ENCODE peak calls at places on chromosomes 12 and 14, in six cellular contexts. T is IMR-90, G is mesendoderm, E is neuronal stem cell, Z is H1, Y is H9. F is an unnamed sample.

GRCh38 chr12:110844551-110845395 is 2.0 kb upstream of the CCDC63 start:
- DNase-seq in Z (no peak), E (no peak), T (no peak), Y (no peak), G (no peak), F (peak)

GRCh38 chr14:93220509-93220908 is 13.5 kb downstream of the UBR7 start:
- DNase-seq in T (no peak), Y (no peak), Z (no peak), E (no peak), G (no peak), F (no peak)

GRCh38 chr12:40010899-40011774 is 94.7 kb downstream of the SLC2A13 start:
- DNase-seq in Y (peak), G (peak), Z (no peak), E (peak), T (peak), F (peak)

GRCh38 chr14:49550284-49551184 is 35.6 kb downstream of the RPS29 start:
- DNase-seq in Y (no peak), E (no peak), G (peak), Z (no peak), T (peak), F (peak)

GRCh38 chr12:107775093-107775721 is 703 bp downstream of the ASCL4 start:
- DNase-seq in G (peak), T (no peak), Y (peak), E (peak), Z (peak), F (no peak)

GRCh38 chr14:70280931-70281330 is 78.6 kb downstream of the COX16 start:
- DNase-seq in Z (no peak), G (no peak), E (no peak), Y (no peak), T (no peak), F (no peak)

GRCh38 chr12:8996682-8997405 is 7.5 kb downstream of the KLRG1 start:
- DNase-seq in E (no peak), T (peak), Z (no peak), Y (no peak), G (no peak), F (peak)

GRCh38 chr14:65834812-65835211 is 422.3 kb downstream of the FUT8 start:
- DNase-seq in G (no peak), Z (no peak), Y (no peak), T (no peak), E (no peak), F (no peak)

GRCh38 chr12:12724421-12725085 is 7.4 kb downstream of the CDKN1B start:
- DNase-seq in T (no peak), Z (peak), Y (no peak), G (peak), E (no peak), F (peak)

GRCh38 chr12:57756406-57757341 is 1.8 kb downstream of the MARCHF9 start:
- DNase-seq in T (no peak), G (peak), Y (peak), Z (peak), E (no peak), F (peak)

GRCh38 chr12:14284189-14284722 is 81.2 kb upstream of the ATF7IP start:
- DNase-seq in T (peak), G (peak), Z (no peak), E (no peak), Y (peak), F (peak)

GRCh38 chr12:30243426-30243825 is 452.2 kb downstream of the IPO8 start:
- DNase-seq in Z (no peak), Y (no peak), G (peak), E (no peak), T (no peak), F (peak)

GRCh38 chr12:106282457-106283097 is 20.0 kb upstream of the TCP11L2 start:
- DNase-seq in Z (peak), T (peak), G (peak), Y (peak), E (peak), F (peak)

GRCh38 chr12:25025260-25025659 is 76.4 kb upstream of the BCAT1 start:
- DNase-seq in G (no peak), Y (no peak), E (peak), Z (no peak), T (no peak), F (no peak)

GRCh38 chr14:24085215-24085614 is 8.9 kb upstream of the PCK2 start:
- DNase-seq in G (no peak), E (no peak), Y (no peak), T (no peak), Z (no peak), F (no peak)

GRCh38 chr12:89154743-89155530 is 197.4 kb downstream of the DUSP6 start:
- DNase-seq in G (no peak), E (no peak), Z (no peak), T (peak), Y (no peak), F (no peak)

GRCh38 chr14:100867631-100868315 is 35.7 kb downstream of the RTL1 start:
- DNase-seq in Z (no peak), G (no peak), Y (no peak), E (no peak), T (no peak), F (no peak)

GRCh38 chr12:41743835-41744234 is 400.8 kb downstream of the GXYLT1 start:
- DNase-seq in T (no peak), Y (no peak), E (no peak), G (no peak), Z (no peak), F (no peak)

GRCh38 chr12:38144601-38145436 is 171.8 kb upstream of the ALG10B start:
- DNase-seq in Y (no peak), G (no peak), Z (no peak), E (no peak), T (no peak), F (no peak)

GRCh38 chr14:21300892-21301291 is 21.0 kb downstream of the RPGRIP1 start:
- DNase-seq in Z (peak), E (peak), T (no peak), Y (peak), G (peak), F (no peak)

GRCh38 chr12:795305-795704 is 42.9 kb downstream of the WNK1 start:
- DNase-seq in G (peak), E (no peak), Y (no peak), Z (no peak), T (no peak), F (no peak)

GRCh38 chr12:78473136-78473535 is 391.4 kb upstream of the SYT1 start:
- DNase-seq in E (no peak), Z (no peak), G (no peak), T (peak), Y (no peak), F (no peak)

GRCh38 chr14:93219103-93219726 is 12.2 kb downstream of the UBR7 start:
- DNase-seq in Y (no peak), G (peak), Z (no peak), E (peak), T (peak), F (peak)

GRCh38 chr12:130830246-130830551 is 8.9 kb downstream of the STX2 start:
- DNase-seq in T (no peak), Z (no peak), G (no peak), Y (peak), E (no peak), F (no peak)

GRCh38 chr14:55092326-55092725 is 36.7 kb upstream of the LGALS3 start:
- DNase-seq in Z (no peak), T (no peak), E (no peak), G (no peak), Y (no peak), F (no peak)

GRCh38 chr12:19779393-19780056 is 340.2 kb downstream of the AEBP2 start:
- DNase-seq in G (peak), T (no peak), Y (peak), E (no peak), Z (peak), F (peak)

GRCh38 chr14:93713726-93714405 is 74.4 kb downstream of the PRIMA1 start:
- DNase-seq in G (no peak), Y (no peak), E (no peak), Z (peak), T (no peak), F (no peak)

GRCh38 chr12:5437122-5437521 is 5.2 kb downstream of the NTF3 start:
- DNase-seq in G (no peak), Z (no peak), T (no peak), E (no peak), Y (no peak), F (no peak)

GRCh38 chr12:53179694-53180269 is 740 bp upstream of the ZNF740 start:
- DNase-seq in G (no peak), Y (no peak), E (peak), T (no peak), Z (no peak), F (no peak)

GRCh38 chr12:53182836-53183235 is 2.1 kb upstream of the CSAD start:
- DNase-seq in E (no peak), Z (no peak), T (no peak), G (no peak), Y (no peak), F (no peak)

GRCh38 chr12:53180270-53180930 is at the start of the genes CSAD and ZNF740:
- DNase-seq in Y (peak), T (peak), G (peak), E (peak), Z (peak), F (peak)

GRCh38 chr12:53181935-53182334 is 1.2 kb upstream of the CSAD start:
- DNase-seq in Y (no peak), E (no peak), G (no peak), Z (no peak), T (no peak), F (peak)

GRCh38 chr12:53180931-53181645 is 363 bp upstream of the CSAD start:
- DNase-seq in T (peak), Z (peak), E (peak), G (peak), Y (peak), F (peak)
- H3K27ac ChIP-seq in T (peak), Z (peak), E (peak), G (peak), Y (no peak), F (peak)

DNA sequence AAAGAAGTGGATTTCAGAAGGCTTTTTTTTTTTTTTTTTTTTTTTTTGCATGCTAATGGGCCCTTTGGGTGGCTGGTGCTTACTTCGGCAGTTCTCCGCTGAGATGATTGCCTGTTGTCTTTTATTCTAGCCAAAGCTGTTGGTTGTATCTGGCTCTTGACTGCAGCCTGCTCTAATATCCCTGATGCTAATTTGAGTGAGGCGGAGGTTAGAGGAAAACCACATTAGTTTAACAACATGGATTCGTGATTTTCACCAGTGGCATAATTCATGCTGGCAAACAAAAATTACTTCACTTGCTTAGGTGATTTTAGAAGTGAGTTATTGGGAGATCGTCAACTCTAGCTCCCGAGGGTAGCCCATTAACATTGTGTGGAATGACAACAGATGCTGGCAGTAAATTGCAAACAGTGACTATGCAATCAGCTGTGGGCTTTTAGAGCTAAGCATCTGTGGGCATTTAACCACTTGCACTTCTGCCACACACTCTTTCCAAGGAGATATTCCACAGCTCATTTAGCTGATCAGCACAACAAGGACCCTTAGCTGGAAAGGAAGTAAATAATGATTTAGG is 97.6 kb upstream of the ZDHHC17 start:
- DNase-seq in T (no peak), Y (no peak), E (no peak), G (no peak), Z (no peak), F (no peak)
- H2BK15ac ChIP-seq in T (no peak), Y (no peak), E (no peak), G (no peak), Z (no peak), F (no peak)

GRCh38 chr14:39717000-39717399 is 284.8 kb upstream of the FBXO33 start:
- DNase-seq in E (no peak), Y (no peak), Z (no peak), T (no peak), G (no peak), F (no peak)

GRCh38 chr14:39726563-39726962 is 294.3 kb upstream of the FBXO33 start:
- DNase-seq in Y (no peak), G (no peak), Z (no peak), T (no peak), E (no peak), F (no peak)

GRCh38 chr14:39722547-39723273 is 290.5 kb upstream of the FBXO33 start:
- DNase-seq in Z (no peak), G (no peak), Y (no peak), E (no peak), T (no peak), F (no peak)
- H3K18ac ChIP-seq in Z (no peak), G (no peak), Y (no peak), E (no peak), T (no peak), F (no peak)

GRCh38 chr12:121595520-121595919 is 14.7 kb upstream of the KDM2B start:
- DNase-seq in E (no peak), Z (no peak), G (no peak), T (no peak), Y (no peak), F (no peak)
- H3K27ac ChIP-seq in E (no peak), Z (no peak), G (no peak), T (no peak), Y (no peak), F (no peak)

GRCh38 chr12:65168606-65169310 is 625 bp upstream of the LEMD3 start:
- DNase-seq in E (peak), Z (no peak), T (no peak), G (no peak), Y (no peak), F (no peak)

GRCh38 chr12:65164244-65164643 is 5.1 kb upstream of the LEMD3 start:
- DNase-seq in T (no peak), E (no peak), Y (no peak), G (no peak), Z (no peak), F (no peak)

GRCh38 chr12:65162609-65163008 is 6.8 kb upstream of the LEMD3 start:
- DNase-seq in T (no peak), G (no peak), Z (no peak), E (no peak), Y (no peak), F (no peak)

GRCh38 chr12:65164774-65165173 is 4.6 kb upstream of the LEMD3 start:
- DNase-seq in Z (no peak), E (no peak), G (no peak), T (no peak), Y (no peak), F (no peak)

GRCh38 chr12:65163755-65164154 is 5.6 kb upstream of the LEMD3 start:
- DNase-seq in Y (no peak), E (no peak), G (no peak), T (no peak), Z (no peak), F (no peak)
- H2BK15ac ChIP-seq in Y (no peak), E (no peak), G (no peak), T (no peak), Z (no peak), F (no peak)

DNA sequence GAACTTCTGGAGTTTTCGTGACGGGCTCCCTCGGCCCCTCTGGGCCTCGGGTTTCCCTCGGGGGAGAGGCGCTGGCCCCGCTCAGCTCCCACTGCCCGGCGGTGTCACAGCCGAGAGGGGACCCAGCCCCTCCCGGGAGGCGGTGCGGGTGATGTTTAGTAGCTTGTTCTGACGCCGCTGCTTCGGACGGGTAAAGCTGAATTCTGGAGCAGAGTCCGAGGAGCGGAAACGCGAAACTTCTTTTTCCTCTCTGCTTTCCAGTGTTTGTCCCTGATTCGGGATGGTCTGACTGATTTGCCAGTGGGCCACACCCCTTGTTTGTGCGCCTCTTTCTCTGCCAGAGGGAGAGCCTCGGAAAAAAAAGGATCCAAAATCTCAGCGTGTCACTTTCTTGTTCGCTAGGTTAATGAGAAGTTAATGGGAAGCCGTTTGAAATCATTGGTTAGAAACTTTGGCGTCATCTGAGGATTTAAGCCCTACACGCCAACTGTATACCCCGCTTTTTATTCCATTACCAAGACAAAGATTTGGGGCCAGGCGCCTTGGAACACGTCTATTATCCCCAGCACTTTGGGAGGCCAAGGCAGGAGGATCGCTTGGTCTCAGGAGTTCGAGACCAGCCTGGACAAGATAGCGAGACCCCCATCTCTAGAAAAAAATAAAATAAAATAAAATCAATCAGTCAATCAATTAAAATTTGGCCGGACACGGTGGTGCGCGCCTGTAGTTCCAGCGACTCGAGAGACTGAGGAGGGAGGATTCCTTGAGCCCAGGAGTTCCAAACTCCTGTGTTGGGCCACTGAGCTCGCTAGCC is 756 bp downstream of the TULP3 start:
- DNase-seq in T (peak), Y (peak), Z (no peak), G (peak), E (peak), F (peak)
- H3K18ac ChIP-seq in T (no peak), Y (no peak), Z (no peak), G (peak), E (peak), F (peak)

GRCh38 chr14:81390706-81391105 is 9.4 kb downstream of the STON2 start:
- DNase-seq in Y (no peak), T (no peak), E (no peak), G (no peak), Z (no peak), F (peak)
- H3K27ac ChIP-seq in Y (no peak), T (no peak), E (no peak), G (no peak), Z (no peak), F (no peak)

DNA sequence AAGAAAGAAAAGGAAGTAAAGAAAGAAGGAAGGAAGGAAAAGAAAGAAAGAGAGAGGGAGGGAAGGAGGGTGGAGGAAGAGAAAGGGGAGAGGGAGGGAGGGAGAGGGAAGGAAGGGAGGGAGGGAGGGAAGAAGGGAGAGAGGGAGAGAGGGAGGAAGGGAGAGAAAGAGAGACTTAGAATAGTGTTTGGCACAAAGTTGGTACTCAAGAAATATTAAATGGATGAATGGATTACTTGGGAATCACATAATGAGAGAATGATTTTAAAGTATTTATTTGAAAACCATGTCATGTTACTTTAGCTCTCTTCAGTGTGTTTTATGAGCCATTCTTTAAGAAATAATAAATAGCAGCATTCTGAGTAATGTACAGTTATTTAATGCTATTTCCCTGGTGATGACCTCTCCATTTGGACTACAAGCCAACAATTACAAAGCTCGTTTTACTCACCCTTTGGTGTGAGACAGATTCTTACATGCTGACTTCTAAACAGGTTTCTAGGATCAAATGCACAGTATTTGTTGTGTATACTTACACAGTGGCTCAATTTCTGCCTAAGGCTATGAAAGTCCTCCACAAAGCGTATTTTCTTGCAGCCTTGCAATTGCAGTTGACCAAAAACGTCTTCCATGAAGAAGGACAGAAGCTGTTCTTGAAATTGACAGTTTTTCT is 861 bp downstream of the IL26 start:
- DNase-seq in T (peak), G (no peak), E (no peak), Z (no peak), Y (no peak), F (no peak)
- H2BK15ac ChIP-seq in T (no peak), G (no peak), E (no peak), Z (no peak), Y (no peak), F (no peak)

DNA sequence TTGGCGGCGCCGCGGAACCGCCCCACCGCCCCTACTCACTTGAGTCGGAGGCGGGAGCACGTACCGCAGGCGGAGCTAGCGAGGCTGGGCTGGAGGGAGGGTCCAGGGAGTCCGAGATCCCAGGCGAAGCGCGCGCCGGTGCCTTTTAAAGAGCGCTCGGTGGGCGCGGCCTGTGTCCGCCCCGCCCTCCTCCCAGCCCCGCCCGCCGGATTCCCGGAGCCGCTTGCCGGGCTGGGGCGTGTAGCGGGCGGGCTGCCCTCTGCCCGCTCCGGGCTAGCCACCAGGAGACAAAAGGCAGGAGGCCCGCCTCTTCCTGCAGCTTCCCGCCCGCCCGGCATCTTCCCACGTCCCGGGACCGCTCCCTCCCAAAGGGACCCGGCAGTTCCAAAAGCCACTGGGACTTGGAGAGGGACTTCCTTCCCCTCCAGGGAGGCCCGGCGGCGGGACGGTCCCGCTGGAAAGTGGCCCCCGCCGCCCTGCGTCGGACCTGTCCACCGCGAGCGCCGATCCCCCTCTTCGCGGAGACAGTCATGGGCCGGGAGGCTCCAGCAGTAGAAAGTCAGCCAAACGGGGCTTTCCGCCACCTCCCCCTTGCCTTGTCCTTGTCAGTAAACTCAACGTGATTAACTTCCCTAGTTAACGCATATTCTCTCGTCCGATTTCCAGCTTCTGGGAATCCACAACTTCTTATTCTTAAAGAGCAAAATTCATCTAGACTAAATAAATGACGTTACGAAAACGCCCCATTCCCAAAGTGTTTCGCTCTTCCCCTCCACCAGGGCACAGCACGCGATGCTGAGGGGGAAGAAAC is at the start of gene CSRP2:
- DNase-seq in Y (peak), T (peak), Z (peak), E (peak), G (peak), F (peak)
- H3K18ac ChIP-seq in Y (peak), T (peak), Z (peak), E (peak), G (peak), F (peak)

F was measured in mesenchymal stem cell.